ENCODE peak calls at places on chromosome 21, in four cellular contexts. H is heart right ventricle, Q is astrocyte of the spinal cord, D is gastrocnemius medialis. V is an unnamed sample.

GRCh38 chr21:44444286-44444931 is 10.9 kb upstream of the LRRC3 start:
- DNase-seq in H (peak), Q (no peak), D (no peak), V (no peak)

GRCh38 chr21:44530903-44531605 is 8.9 kb downstream of the KRTAP10-1 start:
- DNase-seq in H (peak), Q (no peak), D (no peak), V (no peak)

GRCh38 chr21:28240586-28240985 is 752.1 kb downstream of the LTN1 start:
- DNase-seq in H (no peak), Q (no peak), D (no peak), V (peak)

GRCh38 chr21:41600961-41601572 is 93.1 kb upstream of the TMPRSS2 start:
- DNase-seq in H (no peak), Q (no peak), D (no peak), V (no peak)

GRCh38 chr21:42341776-42342542 is 8.8 kb downstream of the TFF2 start:
- DNase-seq in H (no peak), Q (no peak), D (no peak), V (no peak)

GRCh38 chr21:42026072-42026415 is 15.9 kb upstream of the ZBTB21 start:
- DNase-seq in H (no peak), Q (no peak), D (no peak), V (no peak)

GRCh38 chr21:14259669-14260458 is 43.9 kb downstream of the RBM11 start:
- DNase-seq in H (no peak), Q (peak), D (no peak), V (peak)

GRCh38 chr21:43287974-43288755 is 119.4 kb downstream of the CRYAA start:
- DNase-seq in H (no peak), Q (no peak), D (no peak), V (no peak)

GRCh38 chr21:33860332-33860879 is 55.2 kb downstream of the ATP5PO start:
- DNase-seq in H (no peak), Q (no peak), D (no peak), V (no peak)

GRCh38 chr21:36783612-36784383 is 84.9 kb downstream of the SIM2 start:
- DNase-seq in H (no peak), Q (peak), D (no peak), V (peak)

GRCh38 chr21:33902349-33902748 is 13.3 kb downstream of the ATP5PO start:
- DNase-seq in H (no peak), Q (no peak), D (peak), V (no peak)

GRCh38 chr21:21286170-21286798 is 288.1 kb downstream of the NCAM2 start:
- DNase-seq in H (no peak), Q (no peak), D (no peak), V (no peak)

GRCh38 chr21:44090332-44090731 is 16.9 kb upstream of the PWP2 start:
- DNase-seq in H (no peak), Q (no peak), D (no peak), V (no peak)

GRCh38 chr21:42636535-42636914 is 16.9 kb upstream of the PDE9A start:
- DNase-seq in H (no peak), Q (no peak), D (no peak), V (peak)

GRCh38 chr21:21101911-21102310 is 103.7 kb downstream of the NCAM2 start:
- DNase-seq in H (no peak), Q (peak), D (no peak), V (peak)

GRCh38 chr21:17785403-17785788 is 33.8 kb downstream of the C21orf91 start:
- DNase-seq in H (no peak), Q (no peak), D (no peak), V (no peak)

GRCh38 chr21:33578959-33579542 is 9.4 kb downstream of the DONSON start:
- DNase-seq in H (no peak), Q (peak), D (no peak), V (peak)

GRCh38 chr21:33540711-33541104 is 1.2 kb downstream of the GART start:
- DNase-seq in H (no peak), Q (no peak), D (no peak), V (no peak)

GRCh38 chr21:36776981-36777617 is 78.2 kb downstream of the SIM2 start:
- DNase-seq in H (no peak), Q (no peak), D (no peak), V (no peak)

GRCh38 chr21:19123525-19123924 is 719.9 kb upstream of the TMPRSS15 start:
- DNase-seq in H (no peak), Q (no peak), D (no peak), V (no peak)

GRCh38 chr21:21200103-21200938 is 202.1 kb downstream of the NCAM2 start:
- DNase-seq in H (no peak), Q (peak), D (peak), V (peak)

GRCh38 chr21:42563261-42564045 is 49.8 kb downstream of the SLC37A1 start:
- DNase-seq in H (no peak), Q (no peak), D (no peak), V (no peak)

GRCh38 chr21:15293251-15293650 is 228.5 kb upstream of the NRIP1 start:
- DNase-seq in H (no peak), Q (peak), D (no peak), V (peak)

GRCh38 chr21:27244796-27245195 is 277.9 kb upstream of the ADAMTS5 start:
- DNase-seq in H (no peak), Q (no peak), D (no peak), V (peak)

GRCh38 chr21:31988492-31989285 is 115.9 kb downstream of the HUNK start:
- DNase-seq in H (no peak), Q (no peak), D (no peak), V (no peak)

GRCh38 chr21:42381347-42381984 is 14.4 kb downstream of the TMPRSS3 start:
- DNase-seq in H (no peak), Q (peak), D (no peak), V (peak)

GRCh38 chr21:42062543-42063022 is 8.5 kb upstream of the UMODL1 start:
- DNase-seq in H (no peak), Q (no peak), D (peak), V (peak)

GRCh38 chr21:26842300-26842699 is 2.9 kb downstream of the ADAMTS1 start:
- DNase-seq in H (no peak), Q (no peak), D (no peak), V (peak)

GRCh38 chr21:28387220-28387619 is 605.5 kb downstream of the LTN1 start:
- DNase-seq in H (no peak), Q (no peak), D (no peak), V (no peak)

GRCh38 chr21:33549848-33550771 is 7.3 kb downstream of the SON start:
- DNase-seq in H (no peak), Q (no peak), D (no peak), V (no peak)

GRCh38 chr21:44531606-44532128 is 8.3 kb downstream of the KRTAP10-1 start:
- DNase-seq in H (no peak), Q (no peak), D (no peak), V (no peak)

GRCh38 chr21:41745971-41746743 is 20.7 kb downstream of the RIPK4 start:
- DNase-seq in H (no peak), Q (no peak), D (no peak), V (no peak)

GRCh38 chr21:37214952-37215351 is 52.2 kb downstream of the VPS26C start:
- DNase-seq in H (no peak), Q (no peak), D (no peak), V (no peak)

GRCh38 chr21:14526199-14526598 is 19.9 kb downstream of the SAMSN1 start:
- DNase-seq in H (no peak), Q (no peak), D (no peak), V (no peak)

GRCh38 chr21:42991992-42992740 is 17.8 kb downstream of the PKNOX1 start:
- DNase-seq in H (peak), Q (peak), D (no peak), V (peak)

GRCh38 chr21:41666641-41667051 is 100.2 kb downstream of the RIPK4 start:
- DNase-seq in H (no peak), Q (no peak), D (no peak), V (no peak)

GRCh38 chr21:43304206-43304605 is 122.7 kb downstream of the SIK1 start:
- DNase-seq in H (no peak), Q (no peak), D (no peak), V (no peak)

GRCh38 chr21:41488080-41488479 is 19.9 kb downstream of the TMPRSS2 start:
- DNase-seq in H (no peak), Q (no peak), D (no peak), V (no peak)

GRCh38 chr21:18026359-18026758 is 207.2 kb upstream of the C21orf91 start:
- DNase-seq in H (no peak), Q (no peak), D (no peak), V (no peak)

DNA sequence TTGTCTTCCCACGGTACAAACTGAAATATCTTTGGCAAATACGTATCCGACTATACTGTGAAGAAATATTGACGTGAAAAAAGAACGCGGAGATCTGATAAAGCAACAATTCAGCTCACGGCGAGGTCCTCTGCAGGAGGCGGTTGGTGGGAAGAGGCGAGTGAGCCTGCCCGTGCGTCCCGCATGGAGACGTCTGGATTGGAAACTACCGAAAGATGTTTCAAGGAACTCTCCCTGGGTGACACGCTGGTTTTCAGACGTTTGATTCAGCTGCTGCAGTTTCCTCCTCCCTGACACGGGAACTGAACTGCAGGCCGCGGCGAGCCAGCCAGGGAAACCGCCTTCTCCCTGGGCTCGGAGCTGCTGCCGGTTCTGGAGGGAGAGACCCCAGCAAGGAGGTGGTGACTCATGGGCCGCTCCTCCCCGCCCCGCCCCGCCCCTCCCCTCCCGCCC is 390 bp upstream of the COL6A1 start:
- DNase-seq in H (peak), Q (peak), D (peak), V (peak)
- H3K4me3 ChIP-seq in H (peak), Q (peak), D (peak), V (peak)

GRCh38 chr21:46285206-46285661 is at the start of gene MCM3AP:
- DNase-seq in H (no peak), Q (no peak), D (no peak), V (no peak)

GRCh38 chr21:46286668-46286982 is 483 bp downstream of the YBEY start:
- DNase-seq in H (no peak), Q (no peak), D (no peak), V (no peak)

GRCh38 chr21:46285761-46286667 is at the start of gene YBEY:
- DNase-seq in H (peak), Q (peak), D (peak), V (peak)

GRCh38 chr21:46284722-46285121 is 689 bp downstream of the MCM3AP start:
- DNase-seq in H (no peak), Q (no peak), D (no peak), V (no peak)

DNA sequence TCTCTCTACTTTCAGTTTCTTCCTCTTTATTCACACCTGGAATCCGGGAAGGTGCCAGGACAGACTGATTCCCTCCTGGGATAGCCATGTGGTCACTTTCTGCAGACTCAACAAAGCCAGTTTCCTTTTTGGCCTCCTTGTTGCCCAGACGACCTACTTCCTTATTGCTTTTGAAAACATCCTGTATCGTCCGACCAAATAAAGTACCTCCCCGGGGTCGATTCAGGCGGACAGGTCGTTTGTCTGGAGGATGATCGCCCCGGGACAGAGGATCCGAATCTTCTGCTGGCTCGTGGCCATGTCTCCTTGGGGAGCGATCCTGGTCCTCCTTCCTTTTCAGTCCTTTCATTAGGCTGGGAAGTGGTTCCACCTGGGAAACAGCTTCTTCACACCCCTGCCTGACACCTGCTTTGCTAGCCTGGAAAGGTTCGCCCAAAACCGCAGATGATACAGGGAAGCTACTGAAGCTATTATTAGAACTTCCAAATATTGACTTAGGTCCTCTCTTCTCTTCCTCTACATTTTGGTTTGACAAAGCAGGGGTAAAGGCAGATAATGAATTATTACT is 1.2 kb downstream of the MCM3AP start:
- DNase-seq in H (no peak), Q (no peak), D (no peak), V (no peak)
- H3K4me3 ChIP-seq in H (no peak), Q (no peak), D (no peak), V (no peak)

GRCh38 chr21:35294231-35294898 is 245.3 kb upstream of the RUNX1 start:
- DNase-seq in H (no peak), Q (no peak), D (no peak), V (no peak)
- H3K4me3 ChIP-seq in H (no peak), Q (no peak), D (no peak), V (no peak)

GRCh38 chr21:38476385-38476784 is 21.9 kb downstream of the ERG start:
- DNase-seq in H (no peak), Q (no peak), D (no peak), V (no peak)
- H3K4me3 ChIP-seq in H (no peak), Q (no peak), D (no peak), V (no peak)

GRCh38 chr21:25639167-25639921 is at the start of gene JAM2:
- DNase-seq in H (peak), Q (peak), D (no peak), V (peak)

GRCh38 chr21:25638634-25639166 is 358 bp upstream of the JAM2 start:
- DNase-seq in H (no peak), Q (peak), D (no peak), V (peak)

GRCh38 chr21:25637846-25638245 is 1.2 kb upstream of the JAM2 start:
- DNase-seq in H (no peak), Q (no peak), D (no peak), V (no peak)

GRCh38 chr21:25640671-25641292 is 1.7 kb downstream of the JAM2 start:
- DNase-seq in H (no peak), Q (no peak), D (no peak), V (no peak)

GRCh38 chr21:25639922-25640670 is 1.0 kb downstream of the JAM2 start:
- DNase-seq in H (peak), Q (peak), D (no peak), V (no peak)
- H3K4me3 ChIP-seq in H (peak), Q (peak), D (peak), V (peak)

DNA sequence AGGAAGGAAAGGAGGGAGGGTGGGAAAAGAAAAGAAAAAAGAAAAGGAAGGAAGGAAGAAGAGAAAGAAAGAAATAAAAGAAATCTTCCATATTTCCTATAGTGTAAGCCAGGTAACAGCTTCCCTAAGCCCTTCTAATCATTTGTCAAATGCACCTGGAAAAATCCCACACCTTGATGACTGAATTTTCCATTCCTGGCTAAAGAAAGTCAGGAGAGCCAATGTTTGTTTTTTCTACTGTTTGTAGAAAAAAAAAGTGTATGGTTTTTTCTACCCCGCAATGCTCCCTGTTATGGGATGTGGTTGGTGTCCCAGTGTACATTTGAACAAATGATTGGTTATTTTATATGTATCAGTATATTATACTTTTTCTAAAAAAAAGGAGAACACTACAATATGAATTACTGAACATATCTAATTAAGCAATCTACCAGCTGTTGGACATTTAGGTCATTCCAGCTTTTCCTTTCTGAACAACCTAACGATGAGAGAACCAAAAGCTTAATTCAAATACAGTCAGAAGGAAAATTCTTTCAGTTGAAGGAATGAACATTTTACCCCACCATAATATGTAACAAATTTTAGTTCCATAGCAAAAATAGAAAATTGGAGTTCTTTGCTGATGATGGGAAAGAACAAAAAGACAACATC is 355.0 kb downstream of the SETD4 start:
- DNase-seq in H (no peak), Q (no peak), D (no peak), V (no peak)
- H3K4me3 ChIP-seq in H (no peak), Q (no peak), D (no peak), V (no peak)

GRCh38 chr21:30921129-30921528 is 39.7 kb upstream of the KRTAP11-1 start:
- DNase-seq in H (no peak), Q (no peak), D (no peak), V (no peak)
- H3K4me3 ChIP-seq in H (no peak), Q (no peak), D (no peak), V (no peak)

GRCh38 chr21:39451332-39452206 is at the start of gene SH3BGR:
- DNase-seq in H (peak), Q (no peak), D (peak), V (no peak)
- H3K4me3 ChIP-seq in H (peak), Q (no peak), D (peak), V (no peak)